ENCODE peak calls at places on chromosomes 4 and X, in ten cellular contexts. T is A549, Y is ovary, G is heart left ventricle, V is prostate gland, O is esophagus squamous epithelium, P is tibial nerve, U is suprapubic skin, D is IMR-90, A is breast epithelium. L is an unnamed sample.
A peak's percentile ranks its signal among the peaks of the same experiment; 100 is the strongest.

GRCh38 chrX:51852096-51852495 is 41.3 kb upstream of the MAGED1 start:
- DNase-seq in T (no peak), Y (no peak), G (no peak), V (no peak), O (no peak), P (no peak), U (no peak), D (no peak), A (no peak), L (no peak)

GRCh38 chr4:155478336-155478825 is 101.6 kb upstream of the MAP9 start:
- DNase-seq in T (no peak), Y (no peak), G (no peak), V (no peak), O (no peak), P (no peak), U (no peak), D (peak; percentile 41), A (no peak), L (no peak)

GRCh38 chr4:76087007-76087769 is 12.7 kb downstream of the ART3 start:
- DNase-seq in T (peak; percentile 56), Y (no peak), G (peak; percentile 33), V (peak; percentile 41), O (no peak), P (no peak), U (no peak), D (peak; percentile 61), A (no peak), L (peak; percentile 67)

GRCh38 chr4:83785906-83786305 is 250.0 kb downstream of the GPAT3 start:
- DNase-seq in T (no peak), Y (no peak), G (no peak), V (no peak), O (no peak), P (no peak), U (no peak), D (no peak), A (no peak), L (no peak)

GRCh38 chr4:38230121-38230728 is 270.0 kb downstream of the PTTG2 start:
- DNase-seq in T (no peak), Y (no peak), G (no peak), V (peak; percentile 31), O (no peak), P (no peak), U (no peak), D (no peak), A (no peak), L (no peak)

GRCh38 chr4:188783606-188784157 is 644.4 kb downstream of the TRIML1 start:
- DNase-seq in T (no peak), Y (no peak), G (no peak), V (no peak), O (no peak), P (no peak), U (no peak), D (no peak), A (no peak), L (no peak)

GRCh38 chrX:8289523-8289922 is 118.5 kb upstream of the VCX2 start:
- DNase-seq in T (no peak), Y (no peak), G (no peak), V (no peak), O (no peak), P (no peak), U (no peak), D (no peak), A (no peak), L (no peak)

GRCh38 chr4:64705989-64706388 is 296.7 kb upstream of the TECRL start:
- DNase-seq in T (no peak), Y (no peak), G (no peak), V (no peak), O (no peak), P (no peak), U (no peak), D (no peak), A (no peak), L (no peak)

DNA sequence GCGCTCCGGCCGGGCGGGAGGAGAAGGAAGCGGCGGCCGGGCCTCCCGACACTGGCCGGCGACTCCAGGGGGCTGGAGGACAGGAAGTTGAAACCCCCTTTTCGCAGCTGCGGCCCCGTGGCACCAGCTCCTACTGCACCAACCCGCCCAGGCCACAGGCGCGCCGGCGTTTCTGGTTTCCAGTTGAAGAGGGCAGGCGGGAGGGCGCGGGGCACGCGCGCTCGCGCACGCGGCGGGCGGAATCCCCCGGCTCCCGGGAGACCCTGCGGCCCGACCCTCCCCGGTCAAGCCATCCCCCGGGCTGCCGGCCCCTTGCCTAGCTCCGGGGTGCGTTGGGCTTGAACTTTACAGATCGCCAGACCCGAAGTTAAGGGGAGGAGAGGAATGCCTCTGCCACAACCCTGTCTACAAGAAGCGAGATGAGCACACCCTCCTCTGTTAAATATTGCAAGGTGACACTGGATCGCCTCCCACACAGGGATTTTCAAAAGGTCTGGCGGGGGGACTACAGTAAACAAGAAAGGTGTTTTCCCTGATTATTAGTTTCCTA is 1.5 kb downstream of the ELOVL6 start:
- DNase-seq in T (peak; percentile 31), Y (peak; percentile 63), G (peak; percentile 48), V (peak; percentile 26), O (peak; percentile 2), P (peak; percentile 15), U (peak; percentile 72), D (peak; percentile 31), A (peak; percentile 64), L (peak; percentile 55)
- TF ChIP-seq POLR2A in T (peak; percentile 27), Y (no peak), G (no peak), V (no peak), O (no peak), P (no peak), U (no peak), D (no peak), A (no peak), L (no peak)

GRCh38 chr4:130056286-130056685 is 960.3 kb downstream of the C4orf33 start:
- DNase-seq in T (no peak), Y (no peak), G (no peak), V (no peak), O (no peak), P (no peak), U (no peak), D (no peak), A (no peak), L (no peak)

GRCh38 chr4:130053723-130054122 is 957.8 kb downstream of the C4orf33 start:
- DNase-seq in T (no peak), Y (no peak), G (no peak), V (no peak), O (no peak), P (no peak), U (no peak), D (no peak), A (no peak), L (no peak)

GRCh38 chr4:130054895-130055294 is 958.9 kb downstream of the C4orf33 start:
- DNase-seq in T (no peak), Y (no peak), G (no peak), V (no peak), O (no peak), P (no peak), U (no peak), D (no peak), A (no peak), L (no peak)
- TF ChIP-seq POLR2A in T (no peak), Y (no peak), G (no peak), V (no peak), O (no peak), P (no peak), U (no peak), D (no peak), A (no peak), L (no peak)

GRCh38 chr4:39458505-39459300 is at the start of the genes LIAS and RPL9:
- DNase-seq in T (peak; percentile 95), Y (peak; percentile 97), G (peak; percentile 94), V (peak; percentile 95), O (peak; percentile 74), P (peak; percentile 96), U (peak; percentile 96), D (peak; percentile 100), A (peak; percentile 96), L (peak; percentile 95)

GRCh38 chr4:39455486-39455885 is 3.2 kb downstream of the RPL9 start:
- DNase-seq in T (no peak), Y (no peak), G (no peak), V (no peak), O (no peak), P (no peak), U (no peak), D (no peak), A (no peak), L (no peak)

GRCh38 chr4:39452860-39453587 is 5.7 kb downstream of the RPL9 start:
- DNase-seq in T (no peak), Y (no peak), G (no peak), V (no peak), O (no peak), P (no peak), U (no peak), D (no peak), A (no peak), L (no peak)

GRCh38 chr4:39453738-39454137 is 5.0 kb downstream of the RPL9 start:
- DNase-seq in T (no peak), Y (no peak), G (no peak), V (no peak), O (no peak), P (no peak), U (no peak), D (no peak), A (no peak), L (no peak)

DNA sequence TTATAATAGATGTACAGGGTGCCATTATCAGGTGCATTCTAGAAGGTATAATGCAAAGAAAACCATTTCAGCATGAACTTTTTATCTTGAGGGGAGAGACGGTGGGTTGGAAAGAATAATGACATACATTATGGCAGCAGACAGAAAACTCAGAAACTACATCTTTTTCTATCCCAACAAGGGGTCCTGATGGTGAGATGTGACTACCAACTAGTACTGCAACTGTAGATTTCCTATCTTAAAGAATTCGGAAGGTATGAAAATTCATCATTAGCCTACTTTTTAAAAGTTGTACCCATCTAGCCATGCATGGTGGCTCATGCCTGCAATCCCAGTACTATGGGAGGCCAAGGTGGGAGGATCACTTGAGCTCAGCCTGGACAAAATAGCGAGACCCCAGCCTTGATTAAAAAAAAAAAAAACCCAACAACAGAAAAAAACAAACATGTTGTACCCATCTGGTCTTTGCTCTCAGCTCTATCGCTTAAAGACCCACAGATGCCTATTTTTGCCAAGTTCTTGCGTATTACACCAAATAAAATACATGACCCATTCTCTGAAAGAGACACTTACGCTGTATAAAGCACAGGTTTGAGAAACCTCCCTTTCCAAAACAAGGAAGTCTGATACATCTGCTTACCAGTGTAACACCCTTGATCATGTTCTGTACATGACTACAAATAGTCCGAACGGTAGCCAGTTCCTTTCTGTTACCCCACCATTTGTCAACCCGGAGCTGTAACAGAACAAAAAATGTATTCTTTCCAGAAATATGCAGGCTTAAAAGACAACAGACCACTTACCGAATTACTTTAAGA is 1.6 kb downstream of the RPL9 start:
- DNase-seq in T (no peak), Y (no peak), G (no peak), V (no peak), O (no peak), P (no peak), U (no peak), D (no peak), A (no peak), L (no peak)
- TF ChIP-seq POLR2A in T (no peak), Y (no peak), G (no peak), V (no peak), O (no peak), P (no peak), U (no peak), D (no peak), A (no peak), L (no peak)

GRCh38 chrX:3501833-3502535 is 155.5 kb upstream of the MXRA5 start:
- DNase-seq in T (no peak), Y (no peak), G (peak; percentile 53), V (peak; percentile 3), O (no peak), P (no peak), U (no peak), D (no peak), A (no peak), L (peak; percentile 45)

GRCh38 chrX:3504916-3505315 is 158.5 kb upstream of the MXRA5 start:
- DNase-seq in T (no peak), Y (no peak), G (no peak), V (no peak), O (no peak), P (no peak), U (no peak), D (no peak), A (no peak), L (no peak)
- TF ChIP-seq POLR2A in T (no peak), Y (no peak), G (no peak), V (no peak), O (no peak), P (no peak), U (no peak), D (no peak), A (no peak), L (no peak)